ENCODE peak calls at places on chromosomes 12 and 14, in five cellular contexts. R, D, V, I and Q are unnamed samples.

GRCh38 chr12:78038541-78038940 is 207.8 kb downstream of the NAV3 start:
- DNase-seq in I (no peak), D (no peak), V (no peak), R (no peak), Q (no peak)

GRCh38 chr14:75934998-75935628 is 46.7 kb downstream of the TGFB3 start:
- DNase-seq in D (peak), R (peak), I (no peak), V (no peak), Q (no peak)

GRCh38 chr12:27343255-27344000 is 10.8 kb downstream of the BMAL2 start:
- DNase-seq in V (no peak), R (no peak), I (peak), D (no peak), Q (peak)

GRCh38 chr12:102096855-102097254 is 23.1 kb downstream of the NUP37 start:
- DNase-seq in V (no peak), R (no peak), I (no peak), D (peak), Q (no peak)

GRCh38 chr14:52391866-52392600 is 77.9 kb downstream of the PTGER2 start:
- DNase-seq in V (no peak), I (no peak), R (no peak), D (no peak), Q (no peak)

GRCh38 chr12:41801261-41801660 is 343.4 kb downstream of the GXYLT1 start:
- DNase-seq in D (no peak), R (no peak), V (no peak), I (no peak), Q (no peak)

GRCh38 chr12:92505373-92506340 is 197.1 kb upstream of the PLEKHG7 start:
- DNase-seq in I (no peak), D (peak), V (peak), R (no peak), Q (no peak)

GRCh38 chr12:50732591-50732990 is 31.3 kb upstream of the ATF1 start:
- DNase-seq in V (no peak), D (no peak), R (no peak), I (no peak), Q (no peak)

GRCh38 chr12:93790472-93791152 is 113.4 kb downstream of the CRADD start:
- DNase-seq in V (no peak), R (no peak), I (peak), D (no peak), Q (peak)

GRCh38 chr14:37546621-37547447 is 48.2 kb downstream of the FOXA1 start:
- DNase-seq in R (peak), I (no peak), V (no peak), D (peak), Q (no peak)

GRCh38 chr14:35808076-35808657 is 928 bp downstream of the RALGAPA1 start:
- DNase-seq in R (no peak), D (peak), I (no peak), V (no peak), Q (peak)

GRCh38 chr14:102262894-102263462 is 42.0 kb downstream of the MOK start:
- DNase-seq in I (no peak), R (no peak), D (peak), V (no peak), Q (peak)

GRCh38 chr14:104322531-104323466 is 184.4 kb downstream of the KIF26A start:
- DNase-seq in V (no peak), I (no peak), R (no peak), D (peak), Q (no peak)

GRCh38 chr12:127239781-127240180 is 1027.2 kb upstream of the TMEM132C start:
- DNase-seq in V (no peak), R (no peak), I (no peak), D (no peak), Q (no peak)

GRCh38 chr14:20782280-20782890 is 1.3 kb downstream of the RNASE6 start:
- DNase-seq in R (no peak), I (no peak), V (no peak), D (no peak), Q (peak)

GRCh38 chr12:68180792-68181744 is 21.5 kb upstream of the IFNG start:
- DNase-seq in I (no peak), D (peak), R (peak), V (no peak), Q (no peak)

GRCh38 chr14:68637106-68638021 is 155.5 kb downstream of the ZFP36L1 start:
- DNase-seq in D (no peak), R (no peak), V (no peak), I (no peak), Q (no peak)

GRCh38 chr12:13277278-13277677 is 80.8 kb downstream of the EMP1 start:
- DNase-seq in D (no peak), V (no peak), I (no peak), R (no peak), Q (no peak)

GRCh38 chr12:43540474-43540873 is 11.5 kb downstream of the ADAMTS20 start:
- DNase-seq in V (no peak), D (no peak), R (no peak), I (no peak), Q (no peak)

GRCh38 chr12:120224304-120225199 is 23.6 kb upstream of the RPLP0 start:
- DNase-seq in I (no peak), V (no peak), R (peak), D (peak), Q (no peak)

GRCh38 chr14:92906823-92907222 is 16.1 kb upstream of the CHGA start:
- DNase-seq in V (no peak), D (peak), I (no peak), R (no peak), Q (no peak)

GRCh38 chr14:48970995-48971394 is 615.2 kb downstream of the RPS29 start:
- DNase-seq in D (no peak), I (no peak), R (no peak), V (no peak), Q (no peak)

GRCh38 chr14:64614214-64614613 is 64.5 kb downstream of the PPP1R36 start:
- DNase-seq in I (no peak), V (no peak), R (no peak), D (no peak), Q (no peak)

GRCh38 chr12:2318286-2318685 is 265.5 kb downstream of the CACNA1C start:
- DNase-seq in I (no peak), D (peak), V (no peak), R (no peak), Q (no peak)

GRCh38 chr14:71113376-71113775 is 206.1 kb downstream of the PCNX1 start:
- DNase-seq in V (no peak), D (no peak), I (peak), R (no peak), Q (no peak)

GRCh38 chr14:38342803-38343202 is 86.9 kb upstream of the CLEC14A start:
- DNase-seq in R (no peak), D (no peak), I (peak), V (no peak), Q (no peak)

GRCh38 chr14:78316711-78317110 is 146.5 kb downstream of the NRXN3 start:
- DNase-seq in D (no peak), I (no peak), V (no peak), R (no peak), Q (no peak)

GRCh38 chr12:14514154-14514842 is 53.4 kb downstream of the PLBD1 start:
- DNase-seq in I (no peak), D (peak), R (peak), V (no peak), Q (peak)

GRCh38 chr12:113397497-113398197 is 6.0 kb downstream of the SDS start:
- DNase-seq in R (no peak), V (no peak), I (no peak), D (no peak), Q (no peak)

GRCh38 chr12:57116580-57117281 is 5.6 kb upstream of the STAT6 start:
- DNase-seq in D (no peak), V (no peak), R (no peak), I (no peak), Q (no peak)